ENCODE peak calls at places on chromosomes 13 and 19, in eight cellular contexts. P is fibroblast of lung; N is IMR-90; S is CD4-positive, alpha-beta T cell; F is CD8-positive, alpha-beta T cell; X is activated B cell treated with CpG ODN at 0.5 μM for 24 hours; Z is AG04450; M is neural crest cell. J is an unnamed sample.

GRCh38 chr13:67071918-67072598 is 158.1 kb downstream of the PCDH9 start:
- DNase-seq in P (no peak), N (no peak), S (no peak), F (no peak), X (no peak), Z (no peak), M (no peak), J (no peak)

GRCh38 chr13:114120486-114121430 is 11.7 kb downstream of the RASA3 start:
- DNase-seq in P (no peak), N (no peak), S (no peak), F (no peak), X (no peak), Z (no peak), M (no peak), J (no peak)

GRCh38 chr13:33722216-33722900 is 95.6 kb upstream of the RFC3 start:
- DNase-seq in P (peak), N (peak), S (no peak), F (no peak), X (no peak), Z (no peak), M (no peak), J (no peak)

GRCh38 chr13:25190256-25190655 is 18.2 kb upstream of the AMER2 start:
- DNase-seq in P (no peak), N (no peak), S (no peak), F (no peak), X (no peak), Z (no peak), M (no peak), J (no peak)

GRCh38 chr13:62524498-62524897 is 1108.8 kb upstream of the PCDH20 start:
- DNase-seq in P (no peak), N (no peak), S (no peak), F (no peak), X (no peak), Z (no peak), M (no peak), J (no peak)

GRCh38 chr13:42486711-42487198 is 87.2 kb upstream of the TNFSF11 start:
- DNase-seq in P (peak), N (peak), S (no peak), F (no peak), X (no peak), Z (no peak), M (no peak), J (no peak)

GRCh38 chr19:49642488-49643035 is 553 bp downstream of the SCAF1 start:
- DNase-seq in P (no peak), N (no peak), S (no peak), F (no peak), X (no peak), Z (no peak), M (no peak), J (no peak)

GRCh38 chr13:38954291-38954690 is 36.3 kb downstream of the STOML3 start:
- DNase-seq in P (no peak), N (no peak), S (no peak), F (no peak), X (no peak), Z (no peak), M (no peak), J (no peak)

GRCh38 chr19:38792250-38793111 is 3.5 kb downstream of the LGALS7B start:
- DNase-seq in P (peak), N (no peak), S (no peak), F (peak), X (peak), Z (no peak), M (no peak), J (no peak)

GRCh38 chr19:58399903-58400637 is 4.6 kb downstream of the RNF225 start:
- DNase-seq in P (no peak), N (no peak), S (no peak), F (no peak), X (no peak), Z (no peak), M (no peak), J (no peak)

GRCh38 chr19:38020331-38020730 is 113.3 kb downstream of the SIPA1L3 start:
- DNase-seq in P (no peak), N (no peak), S (no peak), F (no peak), X (no peak), Z (no peak), M (no peak), J (no peak)

GRCh38 chr19:38425810-38426466 is at the start of gene RASGRP4:
- DNase-seq in P (no peak), N (no peak), S (no peak), F (peak), X (peak), Z (no peak), M (no peak), J (no peak)

GRCh38 chr13:39875583-39875982 is 220.1 kb downstream of the COG6 start:
- DNase-seq in P (no peak), N (peak), S (no peak), F (no peak), X (no peak), Z (no peak), M (no peak), J (no peak)

GRCh38 chr13:39895254-39895653 is 239.8 kb downstream of the COG6 start:
- DNase-seq in P (no peak), N (no peak), S (no peak), F (no peak), X (no peak), Z (no peak), M (no peak), J (no peak)

GRCh38 chr13:113897966-113898365 is 34.1 kb upstream of the GAS6 start:
- DNase-seq in P (no peak), N (no peak), S (no peak), F (no peak), X (no peak), Z (no peak), M (no peak), J (no peak)

GRCh38 chr19:29516358-29516725 is 9.5 kb upstream of the VSTM2B start:
- DNase-seq in P (no peak), N (no peak), S (no peak), F (no peak), X (no peak), Z (no peak), M (no peak), J (no peak)

GRCh38 chr13:91135949-91136348 is 211.5 kb upstream of the MIR17HG start:
- DNase-seq in P (no peak), N (no peak), S (no peak), F (no peak), X (no peak), Z (no peak), M (no peak), J (no peak)

GRCh38 chr19:32404939-32405430 is 585 bp upstream of the DPY19L3 start:
- DNase-seq in P (peak), N (peak), S (no peak), F (no peak), X (no peak), Z (no peak), M (peak), J (no peak)

GRCh38 chr19:9431475-9431874 is 3.9 kb downstream of the ZNF266 start:
- DNase-seq in P (peak), N (peak), S (no peak), F (peak), X (no peak), Z (no peak), M (peak), J (no peak)

GRCh38 chr13:50079278-50080157 is 64.3 kb downstream of the KCNRG start:
- DNase-seq in P (peak), N (no peak), S (no peak), F (no peak), X (no peak), Z (no peak), M (no peak), J (no peak)

GRCh38 chr19:12766051-12766521 is 9.3 kb downstream of the HOOK2 start:
- DNase-seq in P (peak), N (peak), S (no peak), F (peak), X (peak), Z (peak), M (peak), J (no peak)

GRCh38 chr13:26721251-26721939 is 39.2 kb downstream of the GPR12 start:
- DNase-seq in P (no peak), N (no peak), S (peak), F (peak), X (no peak), Z (no peak), M (no peak), J (no peak)

GRCh38 chr13:96492758-96493157 is 402.9 kb downstream of the HS6ST3 start:
- DNase-seq in P (no peak), N (no peak), S (no peak), F (no peak), X (no peak), Z (no peak), M (no peak), J (no peak)

GRCh38 chr13:109000207-109000606 is 370.8 kb downstream of the MYO16 start:
- DNase-seq in P (no peak), N (no peak), S (no peak), F (no peak), X (no peak), Z (no peak), M (no peak), J (no peak)

GRCh38 chr13:39215971-39216370 is 177.7 kb downstream of the NHLRC3 start:
- DNase-seq in P (no peak), N (no peak), S (no peak), F (no peak), X (no peak), Z (no peak), M (no peak), J (no peak)

GRCh38 chr13:37735293-37735692 is 134.3 kb downstream of the TRPC4 start:
- DNase-seq in P (no peak), N (no peak), S (no peak), F (no peak), X (no peak), Z (no peak), M (no peak), J (no peak)

GRCh38 chr13:112245179-112245724 is 130.9 kb upstream of the SPACA7 start:
- DNase-seq in P (no peak), N (no peak), S (no peak), F (no peak), X (no peak), Z (no peak), M (no peak), J (no peak)

GRCh38 chr19:37778613-37779138 is 710 bp downstream of the ZNF573 start:
- DNase-seq in P (peak), N (peak), S (no peak), F (no peak), X (no peak), Z (no peak), M (no peak), J (no peak)

GRCh38 chr13:42832341-42833153 is 51.2 kb downstream of the FAM216B start:
- DNase-seq in P (peak), N (peak), S (no peak), F (no peak), X (no peak), Z (no peak), M (no peak), J (no peak)

GRCh38 chr19:870963-871401 is 11.5 kb downstream of the CFD start:
- DNase-seq in P (peak), N (peak), S (no peak), F (no peak), X (no peak), Z (no peak), M (no peak), J (no peak)

GRCh38 chr13:20475927-20476691 is 49.5 kb downstream of the CRYL1 start:
- DNase-seq in P (no peak), N (no peak), S (peak), F (peak), X (no peak), Z (no peak), M (no peak), J (no peak)

GRCh38 chr19:6035026-6035425 is 57.1 kb upstream of the RANBP3 start:
- DNase-seq in P (no peak), N (no peak), S (no peak), F (no peak), X (no peak), Z (no peak), M (no peak), J (no peak)

GRCh38 chr19:10552596-10553053 is 8.9 kb downstream of the ATG4D start:
- DNase-seq in P (peak), N (no peak), S (no peak), F (no peak), X (no peak), Z (no peak), M (no peak), J (no peak)

GRCh38 chr19:10553087-10553667 is 9.5 kb downstream of the ATG4D start:
- DNase-seq in P (no peak), N (no peak), S (no peak), F (no peak), X (no peak), Z (no peak), M (no peak), J (no peak)

GRCh38 chr19:10553943-10554381 is 10.3 kb downstream of the ATG4D start:
- DNase-seq in P (no peak), N (no peak), S (peak), F (peak), X (peak), Z (no peak), M (no peak), J (no peak)

GRCh38 chr19:10555613-10555979 is 10.2 kb downstream of the KRI1 start:
- DNase-seq in P (no peak), N (no peak), S (no peak), F (no peak), X (no peak), Z (no peak), M (no peak), J (no peak)

DNA sequence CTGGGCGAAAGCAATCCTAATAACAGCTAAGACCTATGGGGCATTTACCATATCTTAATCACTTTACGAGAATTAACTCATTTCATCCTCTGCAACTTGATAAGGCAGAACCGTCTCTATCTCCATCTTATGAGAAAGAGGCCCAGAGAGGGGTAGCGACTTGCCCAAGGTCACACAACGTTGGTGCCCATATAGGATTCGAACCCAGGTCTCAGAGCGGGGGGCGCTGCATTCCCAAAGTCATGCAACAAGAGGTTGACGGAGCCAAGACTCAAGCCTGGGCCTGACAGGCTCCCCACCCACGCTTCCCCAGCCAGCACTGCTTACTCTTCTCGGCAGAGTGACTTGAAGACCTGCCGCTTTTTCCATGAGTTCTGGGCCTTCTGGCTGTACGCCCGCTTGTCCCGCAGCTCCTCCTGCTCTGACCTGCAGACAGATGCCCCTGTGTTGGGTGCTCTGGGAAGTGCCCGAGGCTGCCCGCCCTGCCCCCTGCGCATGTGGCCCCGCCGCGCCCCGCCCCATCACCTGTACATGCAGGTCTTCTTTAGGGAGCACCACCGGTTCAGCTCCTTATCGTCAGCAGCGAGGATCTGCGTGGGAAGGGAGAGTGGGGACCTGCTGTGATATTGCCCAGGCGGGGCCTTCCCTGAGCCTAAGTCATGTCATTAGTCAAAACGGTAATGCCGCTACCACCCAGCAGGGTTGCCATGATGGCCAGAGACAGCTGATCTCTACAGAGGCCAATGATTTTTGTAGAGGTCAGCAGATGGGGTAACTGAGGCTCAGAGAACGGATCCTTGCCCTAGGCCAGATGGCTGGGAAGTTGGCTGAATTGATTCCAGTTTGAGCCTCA is 10.8 kb downstream of the KRI1 start:
- DNase-seq in P (no peak), N (no peak), S (no peak), F (no peak), X (no peak), Z (no peak), M (no peak), J (no peak)
- TF ChIP-seq CTCF in P (no peak), N (no peak), S (no peak), F (no peak), X (no peak), Z (no peak), M (peak), J (no peak)

DNA sequence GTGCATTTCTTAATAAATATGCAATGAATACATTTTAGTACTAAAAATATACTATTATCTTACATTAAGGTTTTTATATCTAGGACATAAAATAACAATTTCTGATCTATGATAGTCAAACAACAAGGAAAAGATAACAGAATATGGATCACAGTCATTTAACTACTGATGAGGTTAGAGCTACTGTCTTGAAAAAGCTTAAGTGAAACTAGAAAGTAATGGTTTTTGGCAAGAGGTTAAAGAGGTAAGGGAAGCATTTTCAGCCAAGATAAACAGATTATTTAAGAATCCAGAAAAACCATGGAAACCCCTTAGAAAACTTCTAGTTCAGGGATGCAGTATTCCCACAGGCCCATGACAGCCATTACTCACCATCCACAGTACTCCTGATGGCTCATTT is 787.4 kb downstream of the DACH1 start:
- DNase-seq in P (no peak), N (no peak), S (no peak), F (no peak), X (no peak), Z (no peak), M (no peak), J (no peak)
- TF ChIP-seq CTCF in P (no peak), N (no peak), S (no peak), F (no peak), X (no peak), Z (no peak), M (no peak), J (no peak)

GRCh38 chr13:85798999-85799646 is at the start of gene SLITRK6:
- DNase-seq in P (peak), N (peak), S (no peak), F (no peak), X (no peak), Z (peak), M (no peak), J (no peak)
- TF ChIP-seq CTCF in P (no peak), N (peak), S (no peak), F (no peak), X (no peak), Z (peak), M (no peak), J (no peak)

GRCh38 chr13:92355213-92355612 is 871.4 kb upstream of the GPC6 start:
- DNase-seq in P (peak), N (peak), S (no peak), F (no peak), X (no peak), Z (no peak), M (no peak), J (no peak)
- TF ChIP-seq CTCF in P (no peak), N (peak), S (no peak), F (no peak), X (no peak), Z (peak), M (peak), J (no peak)

GRCh38 chr19:5026706-5027273 is 57.9 kb downstream of the KDM4B start:
- DNase-seq in P (peak), N (no peak), S (no peak), F (no peak), X (no peak), Z (no peak), M (no peak), J (no peak)
- TF ChIP-seq CTCF in P (no peak), N (peak), S (no peak), F (no peak), X (no peak), Z (peak), M (no peak), J (no peak)

DNA sequence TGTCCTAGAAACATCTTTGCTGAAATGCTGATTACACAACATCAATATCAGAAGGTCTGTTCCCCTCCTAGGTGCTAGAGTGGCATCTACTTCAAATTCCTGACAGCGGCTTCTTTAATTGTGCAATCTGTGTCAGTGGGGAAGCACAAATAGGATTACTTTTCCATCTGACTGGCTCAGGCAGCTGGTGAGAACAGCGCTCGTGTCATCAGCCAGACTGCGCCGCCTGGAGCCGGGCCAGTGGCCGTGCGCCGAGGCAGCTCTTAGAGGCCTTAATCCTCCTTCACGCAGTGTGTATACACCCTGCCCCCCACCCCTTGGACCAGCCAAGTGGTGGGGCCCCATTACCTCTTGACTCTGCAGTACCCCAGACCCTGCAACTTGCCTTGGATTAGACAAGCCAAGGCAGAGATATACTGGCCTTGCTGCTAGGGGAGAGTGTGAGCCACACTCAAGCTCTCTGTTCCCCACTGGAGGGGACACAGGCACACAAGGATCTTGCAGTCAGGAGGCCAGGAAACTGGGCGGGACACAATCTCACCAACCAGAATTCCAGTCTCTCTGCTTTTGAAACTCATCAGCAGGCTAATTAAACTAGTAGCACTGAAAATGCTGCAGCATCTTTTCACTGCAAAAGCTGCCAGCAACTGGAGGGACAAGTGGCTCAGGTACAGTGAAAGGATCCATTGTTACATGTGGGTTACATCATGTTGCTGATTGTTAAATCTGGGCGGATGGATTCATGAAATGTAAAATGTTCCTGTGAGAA is 48.9 kb upstream of the EPHX3 start:
- DNase-seq in P (peak), N (peak), S (no peak), F (no peak), X (no peak), Z (peak), M (no peak), J (no peak)
- TF ChIP-seq CTCF in P (no peak), N (peak), S (no peak), F (no peak), X (no peak), Z (peak), M (no peak), J (no peak)

DNA sequence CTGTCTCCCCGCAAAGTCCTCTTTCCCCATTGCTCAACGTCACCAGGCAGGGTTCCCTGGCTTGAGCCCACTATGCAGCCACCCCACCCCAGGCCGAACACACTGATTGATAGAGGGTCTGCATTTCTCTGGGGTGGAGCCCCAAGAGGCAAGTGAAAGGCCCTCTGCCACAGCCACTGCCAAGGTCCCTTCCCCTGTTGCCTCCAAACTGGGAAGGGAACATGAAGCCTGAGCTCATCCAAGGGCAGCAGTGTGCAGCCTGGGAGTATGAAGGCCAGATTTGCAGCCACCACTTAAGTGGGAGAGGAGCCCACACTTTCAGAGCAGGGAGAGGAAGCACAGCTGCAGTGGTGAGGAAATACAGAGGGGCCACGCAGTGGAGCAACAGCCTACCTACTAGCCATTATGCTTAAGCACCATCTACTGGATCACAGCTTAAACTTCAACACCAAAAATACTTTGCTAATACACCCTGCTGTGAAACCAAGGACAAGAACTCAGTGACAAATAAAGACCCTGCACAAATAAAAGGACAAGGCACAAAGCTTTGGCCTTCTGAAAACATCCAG is 48.6 kb downstream of the UBL3 start:
- DNase-seq in P (peak), N (peak), S (no peak), F (no peak), X (no peak), Z (no peak), M (no peak), J (no peak)
- TF ChIP-seq CTCF in P (no peak), N (no peak), S (no peak), F (no peak), X (no peak), Z (peak), M (no peak), J (no peak)

GRCh38 chr13:103224804-103225203 is 158.6 kb upstream of the SLC10A2 start:
- DNase-seq in P (no peak), N (no peak), S (no peak), F (no peak), X (no peak), Z (no peak), M (no peak), J (no peak)

GRCh38 chr13:103218253-103218652 is 152.0 kb upstream of the SLC10A2 start:
- DNase-seq in P (peak), N (no peak), S (no peak), F (no peak), X (no peak), Z (no peak), M (no peak), J (no peak)

GRCh38 chr13:103222683-103223082 is 156.5 kb upstream of the SLC10A2 start:
- DNase-seq in P (peak), N (no peak), S (no peak), F (no peak), X (no peak), Z (no peak), M (no peak), J (no peak)
- TF ChIP-seq CTCF in P (no peak), N (no peak), S (no peak), F (no peak), X (no peak), Z (no peak), M (no peak), J (no peak)